ENCODE peak calls at places on chromosomes 2 and 18, in nine cellular contexts. Z is HCT116, H is pancreas, A is GM23338, S is colonic mucosa, N is endodermal cell, U is cardiac muscle cell, B is tibial nerve, M is breast epithelium. K is an unnamed sample.

GRCh38 chr18:28189400-28190239 is 12.7 kb upstream of the CDH2 start:
- DNase-seq in Z (peak; percentile 23), H (no peak), A (peak; percentile 89), S (peak; percentile 31), N (peak; percentile 82), U (peak; percentile 88), B (no peak), M (no peak), K (no peak)

GRCh38 chr2:68645523-68645922 is 2.1 kb downstream of the PROKR1 start:
- DNase-seq in Z (no peak), H (no peak), A (no peak), S (no peak), N (no peak), U (peak; percentile 3), B (no peak), M (no peak), K (no peak)

GRCh38 chr2:105502625-105503334 is 103.9 kb upstream of the FHL2 start:
- DNase-seq in Z (no peak), H (no peak), A (peak; percentile 9), S (no peak), N (no peak), U (no peak), B (no peak), M (no peak), K (no peak)

GRCh38 chr2:225415809-225416208 is 16.3 kb downstream of the NYAP2 start:
- DNase-seq in Z (no peak), H (no peak), A (no peak), S (no peak), N (no peak), U (no peak), B (no peak), M (no peak), K (no peak)

GRCh38 chr2:18831916-18832510 is 242.6 kb upstream of the NT5C1B start:
- DNase-seq in Z (no peak), H (no peak), A (no peak), S (no peak), N (peak; percentile 47), U (peak; percentile 77), B (no peak), M (no peak), K (no peak)

GRCh38 chr2:15791294-15791693 is 149.1 kb upstream of the MYCN start:
- DNase-seq in Z (no peak), H (no peak), A (no peak), S (no peak), N (no peak), U (no peak), B (no peak), M (no peak), K (no peak)

GRCh38 chr2:58834404-58834803 is 593.3 kb upstream of the FANCL start:
- DNase-seq in Z (no peak), H (peak; percentile 17), A (peak; percentile 89), S (no peak), N (peak; percentile 87), U (peak; percentile 17), B (no peak), M (no peak), K (no peak)

GRCh38 chr2:101812226-101812625 is 114.7 kb downstream of the MAP4K4 start:
- DNase-seq in Z (no peak), H (no peak), A (no peak), S (no peak), N (no peak), U (no peak), B (no peak), M (no peak), K (no peak)

GRCh38 chr18:58979615-58980014 is 114.9 kb downstream of the ZNF532 start:
- DNase-seq in Z (no peak), H (no peak), A (no peak), S (no peak), N (peak; percentile 31), U (no peak), B (no peak), M (no peak), K (no peak)

GRCh38 chr18:62436636-62437519 is 85.9 kb upstream of the ZCCHC2 start:
- DNase-seq in Z (no peak), H (peak; percentile 68), A (no peak), S (peak; percentile 82), N (no peak), U (peak; percentile 89), B (peak; percentile 80), M (peak; percentile 62), K (peak; percentile 80)

GRCh38 chr2:75920721-75921551 is 210.2 kb upstream of the GCFC2 start:
- DNase-seq in Z (no peak), H (no peak), A (peak; percentile 17), S (no peak), N (no peak), U (no peak), B (no peak), M (no peak), K (no peak)

GRCh38 chr2:18703555-18703954 is 114.2 kb upstream of the NT5C1B start:
- DNase-seq in Z (no peak), H (no peak), A (no peak), S (no peak), N (no peak), U (peak; percentile 33), B (no peak), M (no peak), K (no peak)

GRCh38 chr2:237895544-237896506 is 36.4 kb downstream of the RAMP1 start:
- DNase-seq in Z (no peak), H (peak; percentile 61), A (no peak), S (no peak), N (peak; percentile 43), U (no peak), B (no peak), M (peak; percentile 89), K (peak; percentile 71)

GRCh38 chr2:236507393-236508085 is 62.1 kb upstream of the ACKR3 start:
- DNase-seq in Z (no peak), H (peak; percentile 63), A (peak; percentile 92), S (no peak), N (peak; percentile 88), U (peak; percentile 68), B (no peak), M (peak; percentile 57), K (peak; percentile 73)

GRCh38 chr2:231565915-231566594 is 26.6 kb upstream of the TEX44 start:
- DNase-seq in Z (no peak), H (no peak), A (peak; percentile 70), S (no peak), N (no peak), U (no peak), B (no peak), M (no peak), K (no peak)

GRCh38 chr2:227816507-227817274 is 3.0 kb downstream of the CCL20 start:
- DNase-seq in Z (no peak), H (no peak), A (no peak), S (no peak), N (no peak), U (peak; percentile 79), B (no peak), M (no peak), K (no peak)

GRCh38 chr2:233408366-233409285 is 54.3 kb downstream of the DGKD start:
- DNase-seq in Z (no peak), H (peak; percentile 28), A (no peak), S (peak; percentile 56), N (peak; percentile 72), U (no peak), B (no peak), M (peak; percentile 13), K (no peak)

GRCh38 chr2:128820427-128820826 is 501.8 kb upstream of the HS6ST1 start:
- DNase-seq in Z (no peak), H (no peak), A (no peak), S (no peak), N (no peak), U (no peak), B (no peak), M (peak; percentile 27), K (peak; percentile 23)

GRCh38 chr2:203104273-203104672 is 89.6 kb downstream of the NBEAL1 start:
- DNase-seq in Z (no peak), H (no peak), A (no peak), S (no peak), N (no peak), U (no peak), B (no peak), M (no peak), K (no peak)

GRCh38 chr2:64888591-64889309 is 100.4 kb upstream of the SLC1A4 start:
- DNase-seq in Z (peak; percentile 68), H (no peak), A (peak; percentile 51), S (no peak), N (peak; percentile 86), U (peak; percentile 76), B (no peak), M (no peak), K (no peak)
- TF ChIP-seq CTCF in Z (peak; percentile 54), H (no peak), A (peak; percentile 64), S (no peak), N (peak; percentile 58), U (peak; percentile 54), B (no peak), M (no peak), K (no peak)

GRCh38 chr2:219286436-219287115 is 7.4 kb downstream of the DNAJB2 start:
- DNase-seq in Z (no peak), H (no peak), A (peak; percentile 37), S (no peak), N (no peak), U (no peak), B (no peak), M (peak; percentile 53), K (no peak)

GRCh38 chr2:219289537-219290361 is 10.6 kb downstream of the DNAJB2 start:
- DNase-seq in Z (no peak), H (no peak), A (no peak), S (no peak), N (no peak), U (peak; percentile 98), B (peak; percentile 73), M (peak; percentile 67), K (peak; percentile 39)

GRCh38 chr2:219289195-219289536 is 10.0 kb downstream of the DNAJB2 start:
- DNase-seq in Z (no peak), H (no peak), A (no peak), S (no peak), N (no peak), U (no peak), B (no peak), M (no peak), K (no peak)

GRCh38 chr2:219285894-219286425 is 6.8 kb downstream of the DNAJB2 start:
- DNase-seq in Z (no peak), H (no peak), A (peak; percentile 94), S (no peak), N (peak; percentile 91), U (peak; percentile 71), B (peak; percentile 57), M (peak; percentile 64), K (no peak)

GRCh38 chr2:219287569-219288265 is 8.6 kb downstream of the DNAJB2 start:
- DNase-seq in Z (no peak), H (no peak), A (no peak), S (no peak), N (no peak), U (no peak), B (no peak), M (no peak), K (no peak)
- H3K27ac ChIP-seq in Z (no peak overlapping the region), H (no peak overlapping the region), A (no peak overlapping the region), S (no peak overlapping the region), N (no peak overlapping the region), U (peak overlapping the region; percentile 69), B (peak overlapping the region; percentile 100), M (peak overlapping the region; percentile 24), K (no peak overlapping the region)

GRCh38 chr18:51513525-51513924 is 316.0 kb upstream of the MEX3C start:
- DNase-seq in Z (no peak), H (no peak), A (no peak), S (no peak), N (no peak), U (peak; percentile 28), B (no peak), M (no peak), K (no peak)
- H3K4me1 ChIP-seq in Z (no peaks in the 10 kb centered on the region), H (no peaks in the 10 kb centered on the region), A (no peaks in the 10 kb centered on the region), S (no peaks in the 10 kb centered on the region), N (no peaks in the 10 kb centered on the region), U (no peaks in the 10 kb centered on the region), B (no peaks in the 10 kb centered on the region), M (no peaks in the 10 kb centered on the region), K (no peaks in the 10 kb centered on the region)

GRCh38 chr18:32840962-32841361 is 68.1 kb upstream of the KLHL14 start:
- DNase-seq in Z (no peak), H (no peak), A (peak; percentile 17), S (no peak), N (no peak), U (no peak), B (no peak), M (no peak), K (no peak)
- TF ChIP-seq CTCF in Z (no peak), H (no peak), A (no peak), S (no peak), N (no peak), U (no peak), B (no peak), M (no peak), K (no peak)

K was measured in left lung.